ENCODE peak calls at places on chromosomes 13 and 19, in four cellular contexts. M is HFF-Myc, O is tibial artery, Y is cardiac muscle cell. V is an unnamed sample.

GRCh38 chr13:31846984-31847752 is 107.8 kb downstream of the RXFP2 start:
- DNase-seq in M (no peak), O (peak; percentile 22), Y (no peak), V (no peak)

GRCh38 chr13:49351871-49352270 is 92.0 kb downstream of the CAB39L start:
- DNase-seq in M (no peak), Y (no peak), O (no peak), V (no peak)

GRCh38 chr19:46451352-46451751 is 20.0 kb downstream of the PNMA8A start:
- DNase-seq in Y (no peak), M (no peak), O (no peak), V (no peak)

GRCh38 chr13:31749929-31750328 is 10.6 kb downstream of the RXFP2 start:
- DNase-seq in Y (no peak), M (peak; percentile 67), O (no peak), V (no peak)

GRCh38 chr13:74026753-74027152 is 107.5 kb downstream of the KLF12 start:
- DNase-seq in Y (peak; percentile 41), M (no peak), O (no peak), V (peak; percentile 63)

GRCh38 chr19:1136201-1136600 is 32.4 kb downstream of the GPX4 start:
- DNase-seq in Y (no peak), M (no peak), O (no peak), V (no peak)

GRCh38 chr19:45200614-45201013 is 22.0 kb downstream of the BLOC1S3 start:
- DNase-seq in O (no peak), M (peak; percentile 25), Y (peak; percentile 49), V (no peak)

GRCh38 chr13:112932971-112933370 is 36.0 kb upstream of the MCF2L start:
- DNase-seq in M (no peak), Y (no peak), O (no peak), V (peak; percentile 39)

GRCh38 chr13:102394158-102395053 is 7.4 kb downstream of the FGF14 start:
- DNase-seq in Y (peak; percentile 93), O (peak; percentile 89), M (peak; percentile 54), V (peak; percentile 98)

GRCh38 chr13:29137995-29138394 is 317.9 kb downstream of the MTUS2 start:
- DNase-seq in M (no peak), O (no peak), Y (no peak), V (no peak)

GRCh38 chr19:41997121-41997850 is 3.3 kb upstream of the ATP1A3 start:
- DNase-seq in Y (peak; percentile 86), O (no peak), M (no peak), V (peak; percentile 42)

GRCh38 chr19:55606817-55607216 is 1.4 kb downstream of the ZNF865 start:
- DNase-seq in O (no peak), Y (no peak), M (no peak), V (no peak)

GRCh38 chr13:46171739-46172138 is 10.2 kb downstream of the LCP1 start:
- DNase-seq in Y (no peak), M (no peak), O (no peak), V (no peak)

GRCh38 chr19:16400911-16401675 is 70.7 kb downstream of the EPS15L1 start:
- DNase-seq in Y (no peak), O (peak; percentile 55), M (no peak), V (no peak)

GRCh38 chr13:35814573-35814972 is 316.6 kb downstream of the DCLK1 start:
- DNase-seq in M (no peak), O (no peak), Y (no peak), V (no peak)

GRCh38 chr13:42836930-42837329 is 55.5 kb downstream of the FAM216B start:
- DNase-seq in Y (peak; percentile 40), M (peak; percentile 59), O (no peak), V (no peak)

GRCh38 chr19:29702958-29703320 is 12.1 kb downstream of the C19orf12 start:
- DNase-seq in O (no peak), Y (no peak), M (no peak), V (no peak)

GRCh38 chr13:45718992-45719391 is 16.9 kb downstream of the CBY2 start:
- DNase-seq in M (no peak), O (no peak), Y (no peak), V (no peak)

GRCh38 chr19:13859361-13859880 is 17.5 kb upstream of the NANOS3 start:
- DNase-seq in O (no peak), Y (no peak), M (no peak), V (no peak)

GRCh38 chr19:13861714-13862531 is 15.0 kb upstream of the NANOS3 start:
- DNase-seq in Y (peak; percentile 85), M (no peak), O (peak; percentile 92), V (peak; percentile 89)

GRCh38 chr19:13860679-13861391 is 16.1 kb upstream of the NANOS3 start:
- DNase-seq in M (no peak), O (no peak), Y (no peak), V (no peak)

GRCh38 chr19:13864223-13864512 is 12.8 kb upstream of the NANOS3 start:
- DNase-seq in Y (no peak), O (no peak), M (no peak), V (no peak)

GRCh38 chr19:13861392-13861713 is 15.6 kb upstream of the NANOS3 start:
- DNase-seq in O (no peak), Y (no peak), M (no peak), V (no peak)
- H3K4me3 ChIP-seq in O (peak overlapping the region; percentile 47), Y (no peak overlapping the region), M (peak overlapping the region; percentile 43), V (peak overlapping the region; percentile 74)

GRCh38 chr19:49802836-49803528 is 10.1 kb downstream of the FUZ start:
- DNase-seq in O (no peak), M (no peak), Y (no peak), V (no peak)

GRCh38 chr19:49803529-49803856 is 9.6 kb downstream of the FUZ start:
- DNase-seq in Y (no peak), M (no peak), O (no peak), V (no peak)

GRCh38 chr19:49800771-49801170 is 12.3 kb downstream of the FUZ start:
- DNase-seq in M (no peak), Y (no peak), O (no peak), V (no peak)

GRCh38 chr19:49801401-49801888 is 11.6 kb downstream of the FUZ start:
- DNase-seq in M (no peak), O (no peak), Y (no peak), V (no peak)

GRCh38 chr19:49801966-49802661 is 11.0 kb downstream of the FUZ start:
- DNase-seq in Y (peak; percentile 92), M (peak; percentile 75), O (peak; percentile 96), V (no peak)
- H3K4me3 ChIP-seq in Y (peak overlapping the region; percentile 24), M (peak overlapping the region; percentile 5), O (peak overlapping the region; percentile 24), V (no peak overlapping the region)

DNA sequence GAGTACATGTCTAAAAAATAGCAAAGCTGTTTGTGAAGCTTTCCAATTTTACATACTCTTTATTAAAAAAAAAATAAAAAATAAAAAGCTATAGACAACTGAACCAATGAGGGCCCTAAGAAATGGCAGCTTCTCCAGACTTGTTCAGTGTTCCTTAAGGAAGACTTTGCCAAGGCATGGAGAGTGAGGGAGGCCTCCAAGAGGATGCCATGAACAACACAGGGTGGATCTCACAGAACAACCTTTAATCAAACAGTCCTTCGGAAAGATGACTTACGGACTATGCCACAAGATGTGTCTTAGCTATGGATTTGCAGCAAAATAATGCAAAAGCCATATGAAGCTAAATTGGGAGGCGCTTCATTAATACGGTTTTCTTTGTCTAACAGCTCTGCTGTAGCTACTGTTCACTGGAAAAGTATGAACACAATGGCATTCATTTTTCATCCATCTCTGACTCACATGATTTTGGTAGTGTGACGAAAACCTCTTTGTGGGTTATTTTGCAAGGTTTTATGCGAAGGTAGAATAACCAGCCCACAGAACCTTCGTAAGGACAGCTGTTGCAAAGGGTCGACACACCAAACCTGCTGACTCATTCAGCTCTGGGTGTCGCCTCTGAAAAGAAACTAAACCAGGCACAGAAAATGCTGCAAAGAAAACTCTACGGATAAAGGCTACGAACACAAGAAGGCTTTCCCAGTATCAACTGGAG is 27.7 kb downstream of the EFNB2 start:
- DNase-seq in M (no peak), Y (no peak), O (no peak), V (no peak)
- H3K4me3 ChIP-seq in M (no peak overlapping the region), Y (no peak overlapping the region), O (no peak overlapping the region), V (no peak overlapping the region)

GRCh38 chr13:33541962-33542308 is 256.4 kb upstream of the STARD13 start:
- DNase-seq in O (no peak), M (no peak), Y (no peak), V (no peak)
- H3K4me3 ChIP-seq in O (peak overlapping the region; percentile 55), M (peak overlapping the region; percentile 35), Y (peak overlapping the region; percentile 48), V (peak overlapping the region; percentile 65)

DNA sequence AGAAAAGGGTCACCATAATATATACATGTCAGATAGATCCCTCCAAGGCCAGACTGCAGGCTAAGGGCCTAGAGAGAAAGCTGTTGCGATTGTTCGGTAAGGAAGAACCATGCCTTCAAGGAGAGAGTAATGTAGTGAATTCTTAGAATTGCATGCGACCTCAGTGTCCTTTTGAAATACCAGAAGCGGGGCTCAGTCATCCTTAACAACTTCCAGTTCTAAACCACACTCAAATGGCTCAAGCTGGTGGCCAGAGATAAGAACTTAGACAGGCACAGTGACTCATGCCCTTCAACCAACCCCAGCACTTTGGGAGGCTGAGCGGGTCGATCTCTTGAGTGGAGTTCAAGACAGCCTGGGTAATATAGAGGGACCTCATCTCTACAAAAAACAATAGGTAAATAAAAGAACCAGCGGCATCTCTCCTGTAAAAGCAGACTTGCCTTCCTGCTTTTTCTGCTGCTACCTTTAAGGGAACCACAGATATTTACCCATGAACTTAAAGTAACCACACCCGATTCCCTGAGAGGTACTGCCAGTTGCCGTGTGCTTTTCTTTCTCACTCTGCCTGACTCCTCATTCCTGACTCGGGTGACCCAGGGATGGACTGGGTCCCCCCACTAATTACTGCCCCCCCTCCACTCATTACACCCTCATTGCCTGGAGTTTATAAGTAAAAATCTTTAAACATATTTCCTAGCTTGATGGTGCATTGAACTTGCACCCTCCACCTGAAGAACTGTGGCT is 15.4 kb upstream of the SIGLEC6 start:
- DNase-seq in M (no peak), O (no peak), Y (no peak), V (no peak)
- H3K4me3 ChIP-seq in M (no peak overlapping the region), O (no peak overlapping the region), Y (no peak overlapping the region), V (no peak overlapping the region)

DNA sequence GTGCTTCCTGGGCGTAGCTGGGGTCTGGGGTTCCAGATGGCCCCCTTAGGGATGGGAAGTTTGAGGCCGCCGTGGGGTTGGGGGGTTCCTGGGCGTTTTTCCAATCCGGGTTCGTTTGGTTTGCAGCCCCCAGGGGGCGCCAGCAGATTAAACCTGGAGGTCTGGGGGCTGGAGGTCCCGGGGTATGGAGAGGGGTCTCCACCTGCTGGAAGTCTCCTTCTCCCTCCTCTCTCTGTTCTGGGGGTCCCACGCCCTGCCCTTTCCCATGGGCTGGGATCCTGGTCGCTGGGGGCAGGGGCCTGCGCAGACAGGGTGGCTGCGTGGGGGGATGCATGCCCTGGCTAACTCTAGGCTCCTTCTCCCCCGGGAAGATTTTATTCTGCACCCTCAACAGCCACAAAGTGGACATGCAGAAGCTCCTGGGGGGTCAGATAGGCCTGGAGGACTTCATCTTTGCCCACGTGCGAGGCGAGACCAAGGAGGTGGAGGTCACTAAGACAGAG is 897 bp downstream of the GIPC3 start:
- DNase-seq in M (no peak), Y (peak; percentile 42), O (no peak), V (peak; percentile 39)
- H3K4me3 ChIP-seq in M (no peak overlapping the region), Y (peak overlapping the region; percentile 14), O (peak overlapping the region; percentile 37), V (peak overlapping the region; percentile 45)

V was measured in CD8-positive, alpha-beta T cell.